ENCODE peak calls at places on chromosome 9, in four cellular contexts. W, X, Y and Z are unnamed samples.

GRCh38 chr9:113298924-113299770 is 4.0 kb downstream of the RNF183 start:
- DNase-seq in W (peak; percentile 28), X (no peak), Y (no peak), Z (no peak)

GRCh38 chr9:4375424-4376195 is 75.7 kb upstream of the GLIS3 start:
- DNase-seq in W (no peak), X (no peak), Y (no peak), Z (peak; percentile 53)

GRCh38 chr9:131732061-131732526 is 7.8 kb downstream of the RAPGEF1 start:
- DNase-seq in W (no peak), X (peak; percentile 94), Y (no peak), Z (no peak)

GRCh38 chr9:85414399-85414798 is 327.4 kb downstream of the AGTPBP1 start:
- DNase-seq in W (no peak), X (no peak), Y (no peak), Z (no peak)

GRCh38 chr9:135506327-135507103 is 6.0 kb downstream of the MRPS2 start:
- DNase-seq in W (peak; percentile 91), X (peak; percentile 56), Y (no peak), Z (no peak)

GRCh38 chr9:122180633-122181032 is 20.9 kb downstream of the MORN5 start:
- DNase-seq in W (peak; percentile 79), X (no peak), Y (no peak), Z (no peak)

GRCh38 chr9:117555964-117556629 is 141.2 kb upstream of the ASTN2 start:
- DNase-seq in W (peak; percentile 42), X (no peak), Y (peak; percentile 19), Z (no peak)

GRCh38 chr9:127562271-127562780 is 49.8 kb upstream of the STXBP1 start:
- DNase-seq in W (no peak), X (no peak), Y (no peak), Z (no peak)

GRCh38 chr9:133113928-133114351 is 7.1 kb downstream of the RALGDS start:
- DNase-seq in W (no peak), X (peak; percentile 72), Y (no peak), Z (no peak)

GRCh38 chr9:4425358-4426045 is 64.8 kb upstream of the SLC1A1 start:
- DNase-seq in W (no peak), X (no peak), Y (no peak), Z (no peak)

GRCh38 chr9:89168901-89169813 is 9.5 kb downstream of the SHC3 start:
- DNase-seq in W (no peak), X (no peak), Y (no peak), Z (peak; percentile 90)

GRCh38 chr9:114417511-114417910 is 29.7 kb upstream of the AKNA start:
- DNase-seq in W (no peak), X (no peak), Y (no peak), Z (no peak)

GRCh38 chr9:130305381-130305780 is 39.8 kb downstream of the HMCN2 start:
- DNase-seq in W (no peak), X (peak; percentile 88), Y (no peak), Z (no peak)

GRCh38 chr9:129873563-129873962 is 38.3 kb downstream of the USP20 start:
- DNase-seq in W (no peak), X (no peak), Y (no peak), Z (no peak)

GRCh38 chr9:121784706-121785426 is 133.4 kb downstream of the DAB2IP start:
- DNase-seq in W (no peak), X (no peak), Y (no peak), Z (no peak)

GRCh38 chr9:97873410-97873809 is 20.4 kb downstream of the FOXE1 start:
- DNase-seq in W (no peak), X (no peak), Y (no peak), Z (no peak)

GRCh38 chr9:109369285-109369684 is 48.4 kb upstream of the EPB41L4B start:
- DNase-seq in W (no peak), X (no peak), Y (no peak), Z (no peak)

GRCh38 chr9:107868166-107868565 is 378.6 kb upstream of the KLF4 start:
- DNase-seq in W (no peak), X (no peak), Y (no peak), Z (no peak)

GRCh38 chr9:28051559-28051958 is 478.3 kb upstream of the C9orf72 start:
- DNase-seq in W (no peak), X (no peak), Y (no peak), Z (no peak)

GRCh38 chr9:7545766-7546165 is 253.8 kb downstream of the DMAC1 start:
- DNase-seq in W (no peak), X (no peak), Y (no peak), Z (no peak)

GRCh38 chr9:137428841-137429545 is 5.8 kb downstream of the NOXA1 start:
- DNase-seq in W (no peak), X (no peak), Y (no peak), Z (no peak)

GRCh38 chr9:133609311-133610098 is at the start of gene FAM163B:
- DNase-seq in W (peak; percentile 53), X (no peak), Y (no peak), Z (no peak)

GRCh38 chr9:93090091-93090655 is 5.8 kb upstream of the CARD19 start:
- DNase-seq in W (no peak), X (peak; percentile 27), Y (no peak), Z (no peak)

GRCh38 chr9:86993830-86994229 is 46.5 kb upstream of the GAS1 start:
- DNase-seq in W (no peak), X (no peak), Y (no peak), Z (no peak)
- TF ChIP-seq POLR2A in W (no peak), X (no peak), Y (no peak), Z (no peak)

GRCh38 chr9:71769175-71770165 is 1.2 kb upstream of the CEMIP2 start:
- DNase-seq in W (peak; percentile 75), X (peak; percentile 91), Y (peak; percentile 21), Z (peak; percentile 93)
- TF ChIP-seq POLR2AphosphoS5 in W (no peak), X (no peak), Y (no peak), Z (peak; percentile 13)

GRCh38 chr9:83219154-83219923 is 156.4 kb upstream of the RASEF start:
- DNase-seq in W (peak; percentile 23), X (peak; percentile 79), Y (no peak), Z (no peak)
- TF ChIP-seq POLR2A in W (no peak), X (no peak), Y (no peak), Z (no peak)

DNA sequence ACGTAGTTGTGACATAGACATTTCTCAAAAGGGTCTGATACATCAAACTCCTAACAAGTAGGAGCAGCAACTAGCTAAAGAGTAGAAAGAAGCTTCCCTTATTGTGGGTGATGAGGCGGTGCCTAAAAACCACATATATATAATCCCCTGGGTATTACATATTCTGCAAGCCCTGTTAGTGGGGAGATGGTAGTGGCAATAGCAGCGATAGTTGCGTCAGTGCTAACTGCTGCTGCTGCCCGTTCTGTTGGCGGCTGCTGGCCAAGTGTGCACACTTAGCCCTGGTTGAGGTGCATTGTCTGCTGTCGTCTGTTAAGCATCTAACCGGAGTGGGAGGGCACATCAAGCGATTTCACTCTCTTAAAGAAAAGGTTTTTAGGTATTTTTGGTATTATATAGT is 35.8 kb downstream of the VLDLR start:
- DNase-seq in W (no peak), X (no peak), Y (no peak), Z (no peak)
- TF ChIP-seq POLR2AphosphoS5 in W (no peak), X (no peak), Y (no peak), Z (no peak)

GRCh38 chr9:35661756-35662350 is 3.1 kb downstream of the ARHGEF39 start:
- DNase-seq in W (no peak), X (no peak), Y (no peak), Z (no peak)
- TF ChIP-seq POLR2A in W (no peak), X (no peak), Y (no peak), Z (no peak)

DNA sequence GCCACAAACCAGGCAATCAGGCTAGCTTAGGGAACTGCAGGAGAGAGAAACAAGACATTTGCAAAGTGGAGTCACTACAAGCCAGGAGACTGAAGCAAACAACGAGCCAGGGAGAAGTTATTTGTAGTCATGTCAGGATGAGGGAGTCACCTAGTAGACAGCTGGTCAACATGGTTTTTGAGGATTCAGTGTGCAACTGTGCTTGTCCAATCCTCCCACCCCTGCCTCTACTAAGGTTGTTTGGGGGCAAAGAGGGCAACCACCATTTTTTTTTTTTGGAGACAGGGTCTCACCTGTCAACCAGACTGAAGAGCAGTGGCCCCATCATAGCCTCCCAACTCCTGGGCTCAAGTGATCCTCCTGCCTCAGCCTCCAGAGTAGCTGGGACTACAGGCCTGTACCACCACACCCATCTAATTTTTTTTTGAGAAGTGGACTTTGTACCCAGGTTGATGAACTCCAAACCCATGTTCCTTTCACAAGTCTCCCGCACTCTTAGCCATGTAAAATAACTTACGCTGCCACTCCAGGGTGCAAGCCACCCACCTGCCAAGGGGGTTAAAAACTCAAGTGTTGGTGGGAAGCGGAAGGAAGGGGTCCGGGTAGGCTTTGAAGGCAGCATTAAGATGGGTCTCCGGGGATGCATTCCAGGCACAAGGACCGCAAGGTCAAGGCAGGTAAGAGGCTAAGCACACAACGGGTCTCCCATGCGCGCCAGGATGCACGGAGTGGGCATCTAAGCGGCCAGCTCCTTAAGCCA is 995 bp downstream of the RPL35 start:
- DNase-seq in W (no peak), X (no peak), Y (no peak), Z (no peak)
- TF ChIP-seq POLR2AphosphoS5 in W (peak; percentile 6), X (no peak), Y (no peak), Z (no peak)